ENCODE peak calls at places on chromosomes 3 and 15, in six cellular contexts. C is islet precursor cell; Q is KG1; X is CD4-positive, alpha-beta memory T cell; E is A549; R is lower lobe of right lung. J is an unnamed sample.

GRCh38 chr3:7201784-7202183 is 340.9 kb downstream of the GRM7 start:
- DNase-seq in E (no peak), X (no peak), Q (no peak), R (no peak), C (no peak), J (no peak)

GRCh38 chr3:24683511-24684384 is 189.1 kb upstream of the THRB start:
- DNase-seq in E (peak), C (no peak), Q (no peak), X (no peak), R (no peak), J (no peak)

GRCh38 chr15:45157056-45157455 is 27.3 kb downstream of the DUOX1 start:
- DNase-seq in Q (no peak), E (no peak), R (no peak), C (no peak), X (no peak), J (no peak)

GRCh38 chr15:74383695-74384565 is 16.5 kb upstream of the CYP11A1 start:
- DNase-seq in R (no peak), C (peak), X (no peak), Q (no peak), E (peak), J (no peak)

GRCh38 chr15:29102911-29103824 is 166.5 kb downstream of the NSMCE3 start:
- DNase-seq in X (no peak), R (peak), C (peak), Q (no peak), E (no peak), J (no peak)

GRCh38 chr3:177318559-177318958 is 121.3 kb upstream of the TBL1XR1 start:
- DNase-seq in E (no peak), C (no peak), X (no peak), Q (no peak), R (no peak), J (no peak)

GRCh38 chr3:130312374-130312773 is 33.1 kb upstream of the COL6A5 start:
- DNase-seq in X (no peak), Q (no peak), E (no peak), R (no peak), C (no peak), J (no peak)

GRCh38 chr3:115709135-115709534 is 85.8 kb downstream of the GAP43 start:
- DNase-seq in E (no peak), Q (no peak), C (no peak), R (no peak), X (no peak), J (no peak)

GRCh38 chr15:101320501-101321052 is 25.5 kb upstream of the SNRPA1 start:
- DNase-seq in R (peak), C (peak), X (peak), E (no peak), Q (peak), J (no peak)

GRCh38 chr15:67746022-67746421 is 79.3 kb upstream of the SKOR1 start:
- DNase-seq in X (no peak), E (no peak), R (no peak), C (no peak), Q (no peak), J (no peak)

GRCh38 chr15:100334905-100335304 is 6.9 kb downstream of the ADAMTS17 start:
- DNase-seq in C (no peak), X (no peak), Q (no peak), R (no peak), E (no peak), J (no peak)

GRCh38 chr15:75836953-75837321 is 6.3 kb upstream of the UBE2Q2 start:
- DNase-seq in X (peak), E (peak), Q (peak), R (peak), C (peak), J (no peak)

GRCh38 chr3:187739561-187740445 is 5.5 kb downstream of the BCL6 start:
- DNase-seq in X (peak), R (peak), C (peak), E (peak), Q (peak), J (peak)

GRCh38 chr3:94875149-94875548 is 812.3 kb downstream of the NSUN3 start:
- DNase-seq in X (no peak), Q (no peak), E (no peak), R (no peak), C (no peak), J (no peak)

GRCh38 chr3:66048051-66048395 is 9.3 kb upstream of the MAGI1 start:
- DNase-seq in R (no peak), C (no peak), Q (no peak), E (no peak), X (no peak), J (no peak)

GRCh38 chr3:183275418-183275817 is 22.4 kb downstream of the B3GNT5 start:
- DNase-seq in X (no peak), E (peak), C (no peak), Q (peak), R (no peak), J (no peak)

GRCh38 chr15:66094331-66094730 is 159.2 kb downstream of the MEGF11 start:
- DNase-seq in C (no peak), E (no peak), R (no peak), Q (no peak), X (no peak), J (no peak)

GRCh38 chr15:66872394-66872793 is 170.4 kb downstream of the SMAD6 start:
- DNase-seq in X (no peak), E (no peak), R (no peak), Q (no peak), C (no peak), J (no peak)

GRCh38 chr3:38960953-38961622 is 90.7 kb downstream of the SCN11A start:
- DNase-seq in Q (no peak), X (peak), E (peak), C (peak), R (no peak), J (no peak)

GRCh38 chr3:45778761-45779201 is 17.6 kb downstream of the SLC6A20 start:
- DNase-seq in C (peak), E (no peak), X (no peak), R (no peak), Q (no peak), J (no peak)

GRCh38 chr15:26864664-26865191 is 2.1 kb upstream of the GABRA5 start:
- DNase-seq in C (no peak), X (no peak), E (peak), R (no peak), Q (peak), J (peak)

GRCh38 chr3:189724366-189724765 is 93.2 kb downstream of the TP63 start:
- DNase-seq in Q (no peak), R (no peak), E (no peak), C (no peak), X (no peak), J (no peak)

GRCh38 chr15:52559583-52559982 is 9.2 kb downstream of the ARPP19 start:
- DNase-seq in R (no peak), X (no peak), C (no peak), E (no peak), Q (no peak), J (no peak)

GRCh38 chr15:75718326-75718725 is 5.7 kb upstream of the CSPG4 start:
- DNase-seq in X (no peak), E (no peak), Q (no peak), C (no peak), R (no peak), J (no peak)

GRCh38 chr3:172466553-172467130 is 18.4 kb upstream of the GHSR start:
- DNase-seq in X (no peak), E (no peak), C (no peak), R (no peak), Q (no peak), J (no peak)

GRCh38 chr3:24375947-24376384 is 118.7 kb downstream of the THRB start:
- DNase-seq in Q (no peak), E (no peak), X (no peak), R (no peak), C (peak), J (no peak)

GRCh38 chr3:152538518-152538917 is 269.8 kb downstream of the MBNL1 start:
- DNase-seq in E (no peak), Q (no peak), C (no peak), R (no peak), X (no peak), J (no peak)

GRCh38 chr15:66080791-66081475 is 172.6 kb downstream of the MEGF11 start:
- DNase-seq in Q (no peak), X (no peak), R (no peak), C (peak), E (peak), J (no peak)

GRCh38 chr3:144586382-144586781 is 614.8 kb downstream of the DIPK2A start:
- DNase-seq in C (no peak), E (peak), Q (no peak), X (no peak), R (no peak), J (no peak)

GRCh38 chr15:80031841-80032240 is 27.6 kb upstream of the ZFAND6 start:
- DNase-seq in E (no peak), R (no peak), C (no peak), Q (no peak), X (no peak), J (no peak)

GRCh38 chr3:134449277-134449676 is 36.5 kb downstream of the ANAPC13 start:
- DNase-seq in C (peak), E (peak), R (no peak), X (no peak), Q (no peak), J (peak)

GRCh38 chr3:193190387-193190786 is 50.6 kb upstream of the PLAAT1 start:
- DNase-seq in Q (peak), X (no peak), R (no peak), E (peak), C (peak), J (peak)

GRCh38 chr15:59236394-59236793 is 29.8 kb downstream of the LDHAL6B start:
- DNase-seq in X (no peak), C (no peak), Q (no peak), R (no peak), E (no peak), J (no peak)

GRCh38 chr3:47057212-47057671 is 77.8 kb downstream of the NBEAL2 start:
- DNase-seq in Q (no peak), X (peak), R (no peak), C (no peak), E (no peak), J (no peak)

GRCh38 chr15:74497584-74497983 is 36.6 kb upstream of the UBL7 start:
- DNase-seq in R (no peak), C (no peak), E (no peak), Q (no peak), X (no peak), J (no peak)

GRCh38 chr3:72426618-72427397 is 421.4 kb downstream of the SHQ1 start:
- DNase-seq in Q (no peak), C (no peak), R (no peak), X (no peak), E (no peak), J (no peak)

GRCh38 chr3:88963003-88963402 is 144.4 kb upstream of the EPHA3 start:
- DNase-seq in E (no peak), Q (no peak), X (no peak), C (no peak), R (no peak), J (no peak)

GRCh38 chr3:7520059-7520458 is 659.1 kb downstream of the GRM7 start:
- DNase-seq in C (no peak), X (no peak), E (no peak), R (no peak), Q (no peak), J (no peak)